ENCODE peak calls at places on chromosomes 1 and 21, in nine cellular contexts. E is cardiac muscle cell, K is HFFc6, Z is cardiac fibroblast, A is lower leg skin, V is GM10248, D is esophagus muscularis mucosa, M is tibial nerve, I is breast epithelium. G is an unnamed sample.

GRCh38 chr1:200281451-200281850 is 128.4 kb downstream of the ZNF281 start:
- DNase-seq in I (no peak), A (no peak), Z (no peak), K (no peak), M (no peak), D (no peak), E (no peak), V (no peak), G (no peak)

GRCh38 chr1:245091818-245092637 is 62.8 kb upstream of the KIF26B start:
- DNase-seq in D (no peak), I (peak; percentile 54), V (no peak), K (peak; percentile 94), A (peak; percentile 85), M (no peak), Z (peak; percentile 95), E (peak; percentile 94), G (no peak)

GRCh38 chr21:46028547-46029200 is 47.1 kb downstream of the COL6A1 start:
- DNase-seq in I (no peak), M (no peak), E (no peak), A (no peak), K (peak; percentile 74), Z (no peak), V (no peak), D (no peak), G (no peak)

GRCh38 chr1:200741808-200742207 is 3.1 kb downstream of the CAMSAP2 start:
- DNase-seq in A (no peak), Z (no peak), V (no peak), K (no peak), M (no peak), I (no peak), D (no peak), E (no peak), G (no peak)

GRCh38 chr1:12460121-12460520 is 157.9 kb downstream of the DHRS3 start:
- DNase-seq in K (no peak), Z (no peak), I (no peak), A (peak; percentile 64), D (no peak), M (no peak), E (no peak), V (no peak), G (no peak)

GRCh38 chr1:157948547-157949152 is 44.8 kb upstream of the KIRREL1 start:
- DNase-seq in A (no peak), D (no peak), M (no peak), E (peak; percentile 60), V (peak; percentile 41), Z (peak; percentile 41), I (no peak), K (peak; percentile 19), G (peak; percentile 10)

GRCh38 chr1:7948950-7949349 is 8.3 kb upstream of the TNFRSF9 start:
- DNase-seq in Z (peak; percentile 37), K (peak; percentile 79), V (no peak), M (no peak), I (no peak), A (peak; percentile 45), E (peak; percentile 58), D (no peak), G (peak; percentile 61)

GRCh38 chr1:41623736-41624135 is 139.3 kb upstream of the EDN2 start:
- DNase-seq in K (no peak), I (no peak), A (no peak), D (peak; percentile 34), Z (no peak), M (no peak), E (no peak), V (no peak), G (no peak)

GRCh38 chr1:59046730-59047157 is 250.2 kb upstream of the FGGY start:
- DNase-seq in D (no peak), A (no peak), E (no peak), K (no peak), M (no peak), Z (peak; percentile 46), I (no peak), V (peak; percentile 79), G (peak; percentile 70)

GRCh38 chr1:109441105-109441504 is 14.9 kb upstream of the PSMA5 start:
- DNase-seq in I (no peak), D (no peak), V (no peak), M (no peak), K (peak; percentile 35), A (no peak), E (no peak), Z (peak; percentile 37), G (no peak)

GRCh38 chr1:84776639-84777038 is 86.4 kb upstream of the SSX2IP start:
- DNase-seq in A (no peak), V (no peak), E (no peak), I (no peak), Z (no peak), M (no peak), D (no peak), K (no peak), G (no peak)

GRCh38 chr21:38081663-38082062 is 165.4 kb upstream of the KCNJ6 start:
- DNase-seq in E (no peak), K (no peak), Z (no peak), A (no peak), D (peak; percentile 87), V (no peak), I (no peak), M (no peak), G (no peak)

GRCh38 chr21:27359141-27359540 is 392.3 kb upstream of the ADAMTS5 start:
- DNase-seq in M (no peak), V (no peak), D (no peak), K (peak; percentile 40), Z (peak; percentile 22), A (no peak), E (no peak), I (no peak), G (no peak)

GRCh38 chr1:94634977-94635416 is 93.4 kb upstream of the F3 start:
- DNase-seq in A (peak; percentile 78), Z (no peak), D (no peak), E (no peak), K (no peak), M (no peak), V (no peak), I (no peak), G (no peak)

GRCh38 chr1:35883681-35884155 is 709 bp downstream of the AGO1 start:
- DNase-seq in I (no peak), A (peak; percentile 87), D (no peak), V (peak; percentile 77), E (peak; percentile 44), Z (peak; percentile 50), M (no peak), K (no peak), G (peak; percentile 62)

GRCh38 chr1:9229549-9229948 is 5.0 kb upstream of the H6PD start:
- DNase-seq in A (no peak), D (no peak), Z (no peak), K (no peak), V (no peak), I (no peak), M (no peak), E (no peak), G (no peak)

GRCh38 chr1:43933386-43934278 is at the start of gene ARTN:
- DNase-seq in I (no peak), E (no peak), V (peak; percentile 36), M (no peak), K (no peak), Z (peak; percentile 6), D (no peak), A (no peak), G (no peak)

GRCh38 chr1:101071470-101071886 is 45.9 kb upstream of the DPH5 start:
- DNase-seq in K (no peak), M (no peak), I (no peak), E (peak; percentile 22), A (no peak), Z (peak; percentile 45), D (no peak), V (no peak), G (no peak)

GRCh38 chr1:54069792-54070548 is 16.6 kb downstream of the TCEANC2 start:
- DNase-seq in A (no peak), V (peak; percentile 65), E (peak; percentile 66), Z (peak; percentile 70), M (no peak), K (peak; percentile 54), D (no peak), I (no peak), G (no peak)

DNA sequence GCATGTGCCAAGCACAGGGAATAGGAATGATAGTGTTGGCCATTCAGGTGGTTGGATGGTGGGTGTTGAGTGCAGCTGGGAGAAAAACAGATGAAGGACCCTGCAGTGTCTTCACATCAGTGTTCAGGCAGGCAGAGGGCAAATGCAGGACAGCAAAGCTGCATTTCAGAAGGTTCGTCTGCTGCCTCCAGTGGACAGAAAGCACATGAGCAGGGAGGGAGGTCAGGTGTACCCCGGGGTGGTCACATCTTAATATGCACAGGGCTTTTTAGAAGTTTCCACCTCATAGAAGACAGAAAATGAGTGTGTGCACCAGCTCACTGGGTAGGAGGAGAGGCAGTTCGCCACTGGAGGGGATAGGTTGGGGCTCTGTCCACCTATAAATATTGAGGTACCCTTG is 184.9 kb downstream of the SLC35F3 start:
- DNase-seq in I (no peak), M (no peak), Z (no peak), V (no peak), D (no peak), A (no peak), E (no peak), K (no peak), G (no peak)
- TF ChIP-seq CTCF in I (no peak), M (no peak), Z (no peak), V (no peak), D (no peak), A (no peak), E (no peak), K (no peak), G (no peak)

DNA sequence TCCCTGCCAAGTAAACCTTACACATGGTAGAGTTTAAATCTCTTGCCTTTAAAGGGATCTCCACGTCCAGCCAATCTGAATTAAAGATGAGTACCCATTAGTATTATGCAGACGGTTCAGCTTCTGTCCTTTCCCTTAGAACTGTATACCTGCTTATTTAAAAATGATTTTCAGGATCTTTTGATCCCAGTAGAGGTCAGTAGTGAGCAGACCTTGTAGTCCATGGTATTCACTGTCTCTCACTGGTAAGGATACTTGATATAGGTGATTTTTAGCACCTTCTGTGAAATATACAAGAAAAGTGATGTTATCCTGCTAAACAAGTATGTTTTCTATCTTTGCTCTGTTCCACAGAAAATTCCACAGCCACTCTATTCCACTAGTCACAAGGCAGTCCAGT is 1211.6 kb upstream of the ADGRL4 start:
- DNase-seq in V (peak; percentile 14), D (no peak), M (no peak), I (no peak), K (peak; percentile 38), E (peak; percentile 72), Z (peak; percentile 71), A (no peak), G (no peak)
- TF ChIP-seq CTCF in V (peak; percentile 52), D (peak; percentile 53), M (peak; percentile 36), I (peak; percentile 27), K (peak; percentile 75), E (peak; percentile 67), Z (peak; percentile 57), A (no peak), G (no peak)

DNA sequence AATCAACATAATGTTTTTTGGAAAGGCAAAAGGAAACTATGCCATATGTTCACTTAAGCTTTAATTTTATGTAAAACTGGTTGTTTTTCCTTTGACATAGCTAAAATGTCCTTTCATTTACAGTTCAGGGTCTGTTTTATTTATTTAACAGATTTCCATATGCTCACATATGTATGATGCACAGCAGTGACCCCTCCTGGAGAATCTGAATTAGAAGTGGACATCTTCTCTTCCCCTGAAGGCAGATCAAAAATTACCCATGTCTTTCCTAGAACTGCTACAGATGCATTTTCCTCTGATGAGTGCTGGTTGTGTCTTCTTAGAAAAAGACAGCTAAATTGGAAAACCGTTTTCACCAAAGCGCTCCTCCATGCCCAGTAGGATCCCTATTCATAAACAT is 143.6 kb upstream of the USH2A start:
- DNase-seq in A (no peak), K (peak; percentile 14), M (no peak), Z (peak; percentile 41), D (no peak), E (peak; percentile 52), I (no peak), V (no peak), G (no peak)
- TF ChIP-seq CTCF in A (no peak), K (peak; percentile 78), M (no peak), Z (peak; percentile 31), D (no peak), E (peak; percentile 51), I (no peak), V (peak; percentile 8), G (no peak)

GRCh38 chr1:93080424-93080823 is 1.3 kb downstream of the MTF2 start:
- DNase-seq in Z (peak; percentile 85), K (peak; percentile 71), V (peak; percentile 66), I (no peak), A (no peak), E (peak; percentile 86), M (no peak), D (no peak), G (peak; percentile 17)
- TF ChIP-seq CTCF in Z (peak; percentile 52), K (peak; percentile 71), V (peak; percentile 56), I (peak; percentile 23), A (no peak), E (peak; percentile 61), M (peak; percentile 19), D (peak; percentile 44), G (peak; percentile 83)

G was measured in activated CD8-positive, alpha-beta T cell treated with anti-CD3 and anti-CD28 coated beads for 36 hours.